ENCODE peak calls at places on chromosome 20, in six cellular contexts. C is stimulated activated CD4-positive, alpha-beta T cell treated with anti-CD3 and anti-CD28 coated beads, Interleukin-4, amount 100 ng/mL, for 48 hours; Z is activated naive CD8-positive, alpha-beta T cell treated with anti-CD3 and anti-CD28 coated beads, Interleukin-2, amount 50 U/mL, for 24 hours; J is H4; X is Right ventricle myocardium inferior; A is astrocyte. T is an unnamed sample.

GRCh38 chr20:48945840-48946514 is 24.5 kb downstream of the ARFGEF2 start:
- DNase-seq in X (no peak), A (no peak), Z (no peak), J (peak), C (no peak), T (peak)

GRCh38 chr20:31485450-31486339 is 10.6 kb downstream of the REM1 start:
- DNase-seq in C (no peak), X (peak), J (peak), Z (peak), A (peak), T (no peak)

GRCh38 chr20:10616212-10616611 is 57.6 kb downstream of the JAG1 start:
- DNase-seq in J (no peak), X (no peak), Z (no peak), C (no peak), A (no peak), T (no peak)

GRCh38 chr20:11355338-11355737 is 562.4 kb upstream of the BTBD3 start:
- DNase-seq in A (no peak), C (no peak), J (no peak), X (no peak), Z (no peak), T (no peak)

GRCh38 chr20:57498425-57499400 is 26.2 kb downstream of the CTCFL start:
- DNase-seq in Z (peak), A (no peak), X (no peak), J (peak), C (peak), T (peak)

GRCh38 chr20:36162272-36162966 is 7.9 kb downstream of the EPB41L1 start:
- DNase-seq in X (no peak), C (no peak), A (no peak), J (no peak), Z (no peak), T (no peak)

GRCh38 chr20:33229843-33230242 is 6.0 kb upstream of the BPIFA1 start:
- DNase-seq in Z (peak), X (no peak), J (no peak), A (no peak), C (no peak), T (no peak)

GRCh38 chr20:53337419-53338101 is 256.1 kb downstream of the ZNF217 start:
- DNase-seq in C (no peak), J (no peak), X (no peak), Z (no peak), A (no peak), T (no peak)

GRCh38 chr20:32445539-32446273 is 87.6 kb downstream of the ASXL1 start:
- DNase-seq in X (no peak), C (no peak), Z (no peak), J (no peak), A (no peak), T (no peak)

GRCh38 chr20:57211949-57212889 is 54.2 kb downstream of the BMP7 start:
- DNase-seq in X (peak), A (peak), J (peak), Z (no peak), C (no peak), T (peak)

GRCh38 chr20:38342196-38342595 is 4.1 kb upstream of the LBP start:
- DNase-seq in X (no peak), C (no peak), A (no peak), J (no peak), Z (no peak), T (no peak)

GRCh38 chr20:19785886-19786285 is 27.8 kb downstream of the RIN2 start:
- DNase-seq in J (no peak), A (peak), X (no peak), Z (no peak), C (no peak), T (no peak)

GRCh38 chr20:57008217-57008616 is 258.2 kb downstream of the BMP7 start:
- DNase-seq in J (no peak), Z (no peak), C (no peak), X (no peak), A (peak), T (peak)

GRCh38 chr20:62040933-62041332 is 24.7 kb downstream of the TAF4 start:
- DNase-seq in C (no peak), J (no peak), A (no peak), X (no peak), Z (no peak), T (no peak)

GRCh38 chr20:57392512-57393271 is 1.5 kb downstream of the RBM38 start:
- DNase-seq in Z (peak), C (no peak), X (peak), J (no peak), A (no peak), T (no peak)

GRCh38 chr20:48259456-48259855 is 474.2 kb upstream of the SULF2 start:
- DNase-seq in C (no peak), X (no peak), A (no peak), J (no peak), Z (no peak), T (no peak)

GRCh38 chr20:2005831-2006426 is 12.1 kb upstream of the PDYN start:
- DNase-seq in J (peak), C (peak), Z (peak), A (peak), X (peak), T (peak)

GRCh38 chr20:37326666-37327065 is 19.3 kb upstream of the SRC start:
- DNase-seq in J (no peak), A (no peak), X (no peak), C (no peak), Z (no peak), T (no peak)

GRCh38 chr20:22716824-22717351 is 132.5 kb upstream of the FOXA2 start:
- DNase-seq in J (no peak), C (no peak), Z (no peak), X (no peak), A (no peak), T (peak)

GRCh38 chr20:62801284-62802010 is 3.2 kb upstream of the OGFR start:
- DNase-seq in C (no peak), J (no peak), Z (no peak), X (peak), A (no peak), T (no peak)

GRCh38 chr20:44861547-44862006 is 23.9 kb upstream of the YWHAB start:
- DNase-seq in Z (no peak), J (peak), C (no peak), X (no peak), A (peak), T (no peak)

GRCh38 chr20:17762873-17763557 is 63.2 kb downstream of the BANF2 start:
- DNase-seq in C (no peak), X (no peak), J (no peak), Z (no peak), A (no peak), T (peak)

GRCh38 chr20:33649201-33649631 is 12.9 kb upstream of the C20orf144 start:
- DNase-seq in J (no peak), X (peak), Z (no peak), A (no peak), C (no peak), T (no peak)

GRCh38 chr20:11849270-11849920 is 68.3 kb upstream of the BTBD3 start:
- DNase-seq in J (peak), X (no peak), Z (no peak), A (peak), C (no peak), T (no peak)

GRCh38 chr20:10670521-10671220 is 3.1 kb downstream of the JAG1 start:
- DNase-seq in X (no peak), A (no peak), C (no peak), Z (no peak), J (no peak), T (no peak)

GRCh38 chr20:51339721-51340450 is 202.6 kb downstream of the NFATC2 start:
- DNase-seq in A (peak), Z (no peak), C (no peak), J (peak), X (no peak), T (no peak)

GRCh38 chr20:22511943-22512910 is 72.1 kb downstream of the FOXA2 start:
- DNase-seq in C (no peak), Z (no peak), A (no peak), J (peak), X (no peak), T (no peak)

GRCh38 chr20:47768016-47768953 is 17.0 kb downstream of the SULF2 start:
- DNase-seq in C (no peak), A (peak), Z (no peak), J (no peak), X (no peak), T (no peak)

GRCh38 chr20:2603816-2604505 is 48.5 kb upstream of the NOP56 start:
- DNase-seq in X (no peak), A (no peak), J (no peak), C (no peak), Z (no peak), T (no peak)